ENCODE peak calls at places on chromosomes 3 and 15, in four cellular contexts. One of them, this sample, is unnamed.

GRCh38 chr3:188489639-188490405 is 335.9 kb downstream of the LPP start:
- ATAC-seq in HCT116: no peak
- ATAC-seq in K562: no peak
- ATAC-seq in HepG2: no peak
- ATAC-seq in this sample: no peak

GRCh38 chr15:33026614-33027013 is 167.9 kb downstream of the FMN1 start:
- ATAC-seq in HCT116: no peak
- ATAC-seq in K562: no peak
- ATAC-seq in HepG2: no peak
- ATAC-seq in this sample: no peak

GRCh38 chr3:185561958-185562357 is 9.6 kb upstream of the LIPH start:
- ATAC-seq in HCT116: no peak
- ATAC-seq in K562: peak; percentile 39
- ATAC-seq in HepG2: no peak
- ATAC-seq in this sample: no peak

GRCh38 chr15:69078638-69079037 is 64.1 kb downstream of the NOX5 start:
- ATAC-seq in HCT116: no peak
- ATAC-seq in K562: no peak
- ATAC-seq in HepG2: no peak
- ATAC-seq in this sample: no peak

GRCh38 chr15:80668546-80669236 is 26.4 kb upstream of the ABHD17C start:
- ATAC-seq in HCT116: no peak
- ATAC-seq in K562: no peak
- ATAC-seq in HepG2: no peak
- ATAC-seq in this sample: no peak

GRCh38 chr3:71185733-71186455 is 397.6 kb downstream of the FOXP1 start:
- ATAC-seq in HCT116: no peak
- ATAC-seq in K562: peak; percentile 77
- ATAC-seq in HepG2: no peak
- ATAC-seq in this sample: no peak

GRCh38 chr15:67196672-67197363 is 57.6 kb downstream of the AAGAB start:
- ATAC-seq in HCT116: peak; percentile 35
- ATAC-seq in K562: peak; percentile 34
- ATAC-seq in HepG2: peak; percentile 16
- ATAC-seq in this sample: peak; percentile 46

GRCh38 chr3:177944228-177944661 is 592.0 kb upstream of the KCNMB2 start:
- ATAC-seq in HCT116: no peak
- ATAC-seq in K562: no peak
- ATAC-seq in HepG2: no peak
- ATAC-seq in this sample: no peak

GRCh38 chr3:64685800-64686445 is 1.9 kb downstream of the ADAMTS9 start:
- ATAC-seq in HCT116: peak; percentile 91
- ATAC-seq in K562: peak; percentile 82
- ATAC-seq in HepG2: peak; percentile 83
- ATAC-seq in this sample: peak; percentile 91

GRCh38 chr3:112127522-112128494 is 5.2 kb downstream of the GCSAM start:
- ATAC-seq in HCT116: no peak
- ATAC-seq in K562: no peak
- ATAC-seq in HepG2: no peak
- ATAC-seq in this sample: no peak

GRCh38 chr15:28986108-28986507 is 100.3 kb downstream of the APBA2 start:
- ATAC-seq in HCT116: no peak
- ATAC-seq in K562: no peak
- ATAC-seq in HepG2: no peak
- ATAC-seq in this sample: no peak

GRCh38 chr3:114600571-114600970 is 306.7 kb downstream of the TIGIT start:
- ATAC-seq in HCT116: no peak
- ATAC-seq in K562: no peak
- ATAC-seq in HepG2: no peak
- ATAC-seq in this sample: no peak

GRCh38 chr3:130341388-130341787 is 4.1 kb upstream of the COL6A5 start:
- ATAC-seq in HCT116: no peak
- ATAC-seq in K562: no peak
- ATAC-seq in HepG2: no peak
- ATAC-seq in this sample: no peak

GRCh38 chr3:137642305-137642704 is 121.8 kb upstream of the SOX14 start:
- ATAC-seq in HCT116: no peak
- ATAC-seq in K562: no peak
- ATAC-seq in HepG2: no peak
- ATAC-seq in this sample: no peak

GRCh38 chr3:145849115-145849514 is 311.9 kb downstream of the PLOD2 start:
- ATAC-seq in HCT116: no peak
- ATAC-seq in K562: no peak
- ATAC-seq in HepG2: no peak
- ATAC-seq in this sample: no peak

GRCh38 chr3:128619146-128619890 is 31.3 kb downstream of the RPN1 start:
- ATAC-seq in HCT116: no peak
- ATAC-seq in K562: no peak
- ATAC-seq in HepG2: no peak
- ATAC-seq in this sample: no peak

GRCh38 chr15:70345251-70346019 is 247.7 kb upstream of the TLE3 start:
- ATAC-seq in HCT116: no peak
- ATAC-seq in K562: no peak
- ATAC-seq in HepG2: no peak
- ATAC-seq in this sample: no peak
- H3K27me3 ChIP-seq in HCT116: peaks cover 7% of the 10 kb centered on the region
- H3K27me3 ChIP-seq in K562: peaks cover 55% of the 10 kb centered on the region
- H3K27me3 ChIP-seq in HepG2: no peaks in the 10 kb centered on the region
- H3K27me3 ChIP-seq in this sample: no peaks in the 10 kb centered on the region

GRCh38 chr15:90203473-90203872 is 2.3 kb downstream of the SEMA4B start:
- ATAC-seq in HCT116: no peak
- ATAC-seq in K562: no peak
- ATAC-seq in HepG2: no peak
- ATAC-seq in this sample: no peak

GRCh38 chr15:90202929-90203328 is 1.8 kb downstream of the SEMA4B start:
- ATAC-seq in HCT116: no peak
- ATAC-seq in K562: no peak
- ATAC-seq in HepG2: no peak
- ATAC-seq in this sample: no peak

GRCh38 chr15:90200534-90201139 is 493 bp upstream of the SEMA4B start:
- ATAC-seq in HCT116: no peak
- ATAC-seq in K562: peak; percentile 14
- ATAC-seq in HepG2: peak; percentile 39
- ATAC-seq in this sample: no peak

GRCh38 chr15:90201944-90202375 is 830 bp downstream of the SEMA4B start:
- ATAC-seq in HCT116: peak; percentile 33
- ATAC-seq in K562: no peak
- ATAC-seq in HepG2: peak; percentile 56
- ATAC-seq in this sample: no peak

DNA sequence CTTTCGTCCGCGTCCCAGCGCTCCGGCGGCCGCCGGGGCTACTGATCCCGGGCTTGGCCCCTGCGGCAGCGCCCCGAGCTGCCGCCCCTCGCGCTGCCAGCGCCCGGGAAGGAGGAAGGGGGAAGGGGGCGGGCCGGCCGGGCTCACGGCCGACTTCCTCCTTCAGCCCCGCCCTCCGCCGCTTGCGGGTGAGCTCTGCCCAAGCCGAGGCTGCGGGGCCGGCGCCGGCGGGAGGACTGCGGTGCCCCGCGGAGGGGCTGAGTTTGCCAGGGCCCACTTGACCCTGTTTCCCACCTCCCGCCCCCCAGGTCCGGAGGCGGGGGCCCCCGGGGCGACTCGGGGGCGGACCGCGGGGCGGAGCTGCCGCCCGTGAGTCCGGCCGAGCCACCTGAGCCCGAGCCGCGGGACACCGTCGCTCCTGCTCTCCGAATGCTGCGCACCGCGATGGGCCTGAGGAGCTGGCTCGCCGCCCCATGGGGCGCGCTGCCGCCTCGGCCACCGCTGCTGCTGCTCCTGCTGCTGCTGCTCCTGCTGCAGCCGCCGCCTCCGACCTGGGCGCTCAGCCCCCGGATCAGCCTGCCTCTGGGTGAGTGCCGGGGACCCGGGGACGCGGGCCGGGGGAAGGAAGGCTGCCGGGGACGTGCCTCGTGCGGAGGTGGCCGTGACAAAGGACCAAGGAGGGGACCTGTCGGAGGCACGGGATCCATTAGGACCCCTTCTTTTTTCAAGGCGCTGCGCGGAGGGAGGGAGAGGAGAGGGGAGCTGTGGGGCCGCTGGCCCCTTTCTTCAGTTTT is at the start of gene SEMA4B:
- ATAC-seq in HCT116: peak; percentile 88
- ATAC-seq in K562: peak; percentile 96
- ATAC-seq in HepG2: peak; percentile 89
- ATAC-seq in this sample: peak; percentile 82
- TF ChIP-seq POLR2AphosphoS5 in HCT116: peak; percentile 76
- TF ChIP-seq POLR2AphosphoS5 in K562: peak; percentile 21
- TF ChIP-seq POLR2AphosphoS5 in HepG2: peak; percentile 50
- TF ChIP-seq POLR2AphosphoS5 in this sample: no peak

DNA sequence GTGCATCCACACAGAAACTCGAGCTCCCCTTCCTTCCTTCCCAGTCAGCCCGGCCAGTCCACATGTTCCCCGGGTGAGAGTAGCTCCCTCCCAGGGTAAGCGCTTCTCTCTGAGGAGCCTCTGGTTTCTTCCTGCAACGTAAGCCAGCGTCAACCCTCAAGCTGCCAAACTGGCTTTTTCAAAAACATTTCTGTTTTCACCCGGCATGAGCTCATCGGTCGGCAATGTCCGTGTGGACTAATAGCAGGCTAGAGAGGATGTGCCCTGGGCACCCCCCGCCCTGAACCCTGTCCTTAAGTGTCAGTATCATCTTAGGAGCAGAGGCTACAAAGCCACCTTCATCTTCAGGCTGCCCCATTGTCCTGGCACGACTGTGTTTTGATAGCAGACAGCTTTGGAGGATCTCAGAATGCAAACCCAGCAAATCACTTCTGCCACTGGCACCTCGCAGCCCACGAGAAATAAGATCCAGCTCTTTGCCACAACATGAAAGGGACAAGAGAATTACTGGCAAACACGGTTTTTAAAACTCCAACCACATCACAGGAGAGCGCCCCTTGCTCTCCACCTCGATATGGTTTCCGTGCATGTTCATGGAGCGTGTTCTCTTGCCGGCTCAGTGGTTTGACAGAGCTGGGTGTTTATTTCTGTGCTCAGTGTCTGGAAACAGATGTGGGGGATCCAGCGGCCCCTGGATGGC is 9.9 kb downstream of the ALDH1A3 start:
- ATAC-seq in HCT116: no peak
- ATAC-seq in K562: no peak
- ATAC-seq in HepG2: no peak
- ATAC-seq in this sample: peak; percentile 83
- H3K27me3 ChIP-seq in HCT116: no peaks in the 10 kb centered on the region
- H3K27me3 ChIP-seq in K562: peaks cover 75% of the 10 kb centered on the region
- H3K27me3 ChIP-seq in HepG2: peaks cover 96% of the 10 kb centered on the region
- H3K27me3 ChIP-seq in this sample: peaks cover 57% of the 10 kb centered on the region

GRCh38 chr15:93358171-93359036 is 269.4 kb upstream of the RGMA start:
- ATAC-seq in HCT116: no peak
- ATAC-seq in K562: no peak
- ATAC-seq in HepG2: no peak
- ATAC-seq in this sample: no peak

GRCh38 chr15:93359780-93360161 is 270.8 kb upstream of the RGMA start:
- ATAC-seq in HCT116: no peak
- ATAC-seq in K562: no peak
- ATAC-seq in HepG2: no peak
- ATAC-seq in this sample: no peak

GRCh38 chr15:93362821-93363220 is 273.8 kb upstream of the RGMA start:
- ATAC-seq in HCT116: no peak
- ATAC-seq in K562: peak; percentile 38
- ATAC-seq in HepG2: no peak
- ATAC-seq in this sample: no peak

GRCh38 chr15:93362203-93362602 is 273.2 kb upstream of the RGMA start:
- ATAC-seq in HCT116: no peak
- ATAC-seq in K562: no peak
- ATAC-seq in HepG2: no peak
- ATAC-seq in this sample: no peak

DNA sequence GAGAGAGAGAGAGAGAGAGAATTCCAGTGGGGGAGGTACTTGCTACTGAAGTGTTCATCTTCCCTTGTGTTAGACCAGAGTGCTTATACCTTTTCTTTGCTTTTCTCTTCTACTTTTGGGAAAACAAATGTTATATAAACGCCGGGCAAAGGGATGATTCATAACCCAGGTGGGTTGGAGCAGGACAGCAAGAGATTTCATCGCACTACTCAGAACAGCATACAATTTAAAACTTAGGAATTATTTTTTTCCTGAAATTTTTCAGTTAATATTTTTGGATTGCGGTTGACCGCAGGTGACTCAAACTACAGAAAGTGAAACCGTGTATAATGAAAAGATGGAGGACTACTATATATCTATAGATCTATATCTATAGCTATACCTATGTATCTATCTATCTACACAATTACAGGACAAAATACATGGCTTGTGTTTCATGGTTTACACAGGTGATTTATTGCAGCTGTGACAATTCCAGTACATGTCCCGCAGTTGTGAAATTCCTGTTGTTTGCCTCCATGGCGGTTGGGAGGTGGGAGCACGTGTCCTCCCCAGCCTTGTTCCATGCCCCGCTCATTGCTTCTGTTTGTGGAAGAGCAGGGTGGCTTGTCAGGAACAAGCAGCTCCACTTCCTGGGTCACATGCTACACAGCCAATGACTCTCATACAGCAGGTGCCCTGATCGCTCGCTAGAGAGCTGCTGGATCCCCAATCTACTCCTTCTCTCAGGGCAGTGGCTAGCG is 270.2 kb upstream of the RGMA start:
- ATAC-seq in HCT116: no peak
- ATAC-seq in K562: no peak
- ATAC-seq in HepG2: no peak
- ATAC-seq in this sample: no peak
- TF ChIP-seq POLR2AphosphoS5 in HCT116: no peak
- TF ChIP-seq POLR2AphosphoS5 in K562: no peak
- TF ChIP-seq POLR2AphosphoS5 in HepG2: no peak
- TF ChIP-seq POLR2AphosphoS5 in this sample: no peak